ENCODE peak calls at places on chromosomes 4 and X, in eight cellular contexts. Q is left ventricle myocardium inferior; K is cardiac muscle cell; X is Peyer's patch; S is CD8-positive, alpha-beta memory T cell; L is lower lobe of right lung; R is CD4-positive, CD25-positive, alpha-beta regulatory T cell; E is AG04450. B is an unnamed sample.

GRCh38 chrX:154348114-154348531 is 26.3 kb downstream of the FLNA start:
- DNase-seq in Q (no peak), R (no peak), X (no peak), L (peak; percentile 19), E (no peak), S (no peak), K (peak; percentile 50), B (peak; percentile 32)

GRCh38 chr4:153479118-153479517 is 13.0 kb downstream of the TMEM131L start:
- DNase-seq in R (no peak), L (no peak), S (no peak), E (no peak), X (no peak), K (no peak), Q (no peak), B (no peak)

GRCh38 chrX:51332188-51332942 is at the start of gene NUDT10:
- DNase-seq in Q (peak; percentile 30), S (peak; percentile 1), K (peak; percentile 69), R (no peak), L (peak; percentile 43), E (no peak), X (peak; percentile 43), B (peak; percentile 28)

GRCh38 chr4:123250843-123251242 is 145.8 kb upstream of the SPRY1 start:
- DNase-seq in S (no peak), R (no peak), X (no peak), K (peak; percentile 64), Q (peak; percentile 35), E (peak; percentile 74), L (no peak), B (peak; percentile 55)

GRCh38 chr4:52751349-52751911 is at the start of gene ERVMER34-1:
- DNase-seq in L (peak; percentile 80), S (no peak), R (no peak), Q (peak; percentile 72), X (peak; percentile 69), K (peak; percentile 48), E (no peak), B (peak; percentile 82)

GRCh38 chr4:70505152-70505748 is 13.1 kb upstream of the AMTN start:
- DNase-seq in S (peak; percentile 11), Q (no peak), E (peak; percentile 7), K (peak; percentile 63), R (peak; percentile 11), L (peak; percentile 59), X (peak; percentile 67), B (peak; percentile 62)

GRCh38 chr4:25928956-25929336 is 14.9 kb downstream of the SMIM20 start:
- DNase-seq in K (peak; percentile 64), Q (no peak), L (no peak), S (no peak), E (no peak), R (no peak), X (no peak), B (peak; percentile 48)

GRCh38 chrX:42093756-42094155 is 170.4 kb upstream of the CASK start:
- DNase-seq in Q (no peak), E (no peak), L (no peak), S (no peak), K (peak; percentile 61), R (no peak), X (no peak), B (no peak)

GRCh38 chr4:48909697-48910096 is 3.1 kb upstream of the OCIAD2 start:
- DNase-seq in R (no peak), E (peak; percentile 90), K (peak; percentile 94), X (no peak), L (no peak), Q (no peak), S (no peak), B (peak; percentile 100)

GRCh38 chr4:75844151-75844662 is 58.0 kb downstream of the PPEF2 start:
- DNase-seq in X (no peak), R (no peak), E (peak; percentile 88), L (no peak), S (no peak), Q (no peak), K (peak; percentile 97), B (no peak)

GRCh38 chr4:39609454-39609911 is 29.2 kb downstream of the SMIM14 start:
- DNase-seq in R (no peak), L (no peak), K (no peak), S (no peak), E (no peak), Q (no peak), X (no peak), B (peak; percentile 7)

GRCh38 chr4:2662598-2662997 is 93.5 kb downstream of the TNIP2 start:
- DNase-seq in L (no peak), R (no peak), Q (no peak), E (peak; percentile 36), X (no peak), K (peak; percentile 89), S (no peak), B (peak; percentile 82)

GRCh38 chrX:18681996-18682395 is 10.1 kb upstream of the RS1 start:
- DNase-seq in K (no peak), X (no peak), R (no peak), Q (no peak), L (no peak), S (no peak), E (no peak), B (no peak)

GRCh38 chr4:177718514-177718913 is 276.3 kb upstream of the AGA start:
- DNase-seq in S (no peak), E (no peak), K (no peak), R (no peak), Q (no peak), X (no peak), L (no peak), B (peak; percentile 91)

GRCh38 chrX:31800219-31800618 is 728.4 kb upstream of the FTHL17 start:
- DNase-seq in S (no peak), L (no peak), X (no peak), R (no peak), E (no peak), K (no peak), Q (no peak), B (no peak)

GRCh38 chr4:89056953-89057398 is at the start of gene FAM13A:
- DNase-seq in Q (peak; percentile 68), X (no peak), L (peak; percentile 76), K (peak; percentile 98), S (no peak), E (peak; percentile 87), R (no peak), B (peak; percentile 96)

GRCh38 chr4:1204286-1204827 is 32.0 kb upstream of the SPON2 start:
- DNase-seq in S (no peak), K (no peak), L (peak; percentile 32), E (no peak), R (no peak), Q (no peak), X (peak; percentile 49), B (no peak)

GRCh38 chr4:63348735-63349673 is 1060.2 kb downstream of the TECRL start:
- DNase-seq in R (no peak), X (peak; percentile 36), L (peak; percentile 35), K (no peak), E (no peak), S (no peak), Q (no peak), B (no peak)

GRCh38 chrX:103776586-103776985 is at the start of gene PLP1:
- DNase-seq in K (no peak), Q (no peak), S (no peak), X (no peak), L (no peak), E (no peak), R (no peak), B (no peak)

GRCh38 chr4:139977838-139978604 is 176.0 kb downstream of the MAML3 start:
- DNase-seq in R (no peak), E (no peak), X (no peak), S (no peak), L (no peak), K (no peak), Q (no peak), B (no peak)

GRCh38 chrX:104522386-104522785 is 43.6 kb upstream of the IL1RAPL2 start:
- DNase-seq in E (no peak), K (no peak), S (no peak), Q (no peak), X (no peak), R (no peak), L (no peak), B (no peak)

GRCh38 chr4:57374866-57375595 is 264.8 kb upstream of the IGFBP7 start:
- DNase-seq in Q (no peak), K (no peak), E (no peak), L (no peak), R (no peak), S (no peak), X (no peak), B (no peak)

GRCh38 chrX:39749135-39749534 is 348.6 kb downstream of the BCOR start:
- DNase-seq in K (no peak), L (no peak), R (no peak), X (no peak), E (no peak), Q (no peak), S (no peak), B (no peak)

DNA sequence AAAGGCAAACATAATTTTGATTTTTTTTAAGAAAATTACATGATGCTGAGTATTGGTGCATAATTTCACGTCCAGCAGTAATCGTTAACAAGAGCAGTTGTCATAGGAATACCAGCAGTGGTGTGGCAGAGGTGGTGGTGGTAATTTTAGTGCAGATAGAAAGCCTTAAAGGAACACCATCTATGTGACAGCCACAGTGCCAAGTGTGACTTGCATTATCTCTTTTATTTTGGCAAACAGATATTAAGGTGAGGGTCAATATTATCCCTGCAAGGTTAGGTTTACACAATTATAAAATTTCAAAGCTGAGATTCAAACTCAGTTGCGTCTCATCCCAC is 944.1 kb upstream of the GRID2 start:
- DNase-seq in S (no peak), L (no peak), K (no peak), R (no peak), E (no peak), X (no peak), Q (no peak), B (no peak)
- H3K4me3 ChIP-seq in S (no peak overlapping the region), L (no peak overlapping the region), K (no peak overlapping the region), R (no peak overlapping the region), E (no peak overlapping the region), X (no peak overlapping the region), Q (no peak overlapping the region), B (no peak overlapping the region)

DNA sequence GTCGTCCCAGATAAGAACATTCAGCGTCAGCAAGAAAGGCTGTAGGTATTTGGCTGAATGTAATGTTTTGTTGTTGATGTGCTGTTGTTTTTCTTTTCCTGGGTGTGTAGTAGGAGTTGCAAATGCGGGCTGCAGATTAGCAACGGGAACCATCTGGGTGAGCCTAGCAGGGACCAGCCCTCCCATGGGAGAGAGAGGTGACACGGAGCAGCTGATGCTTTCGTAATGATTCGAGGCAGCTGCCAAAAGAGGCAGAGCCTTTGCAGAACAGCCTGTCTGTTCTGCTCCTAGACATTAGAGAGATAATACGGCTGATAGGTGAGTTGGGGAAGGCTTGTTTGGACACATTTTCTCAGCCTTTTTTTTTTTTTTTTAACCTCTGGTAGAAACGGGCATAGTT is 25.3 kb downstream of the ARSF start:
- DNase-seq in S (no peak), E (no peak), Q (no peak), X (no peak), K (peak; percentile 32), R (no peak), L (no peak), B (peak; percentile 3)
- H3K4me3 ChIP-seq in S (no peak overlapping the region), E (no peak overlapping the region), Q (no peak overlapping the region), X (no peak overlapping the region), K (no peak overlapping the region), R (no peak overlapping the region), L (no peak overlapping the region), B (no peak overlapping the region)

GRCh38 chr4:183588169-183588675 is 70.8 kb downstream of the RWDD4 start:
- DNase-seq in Q (no peak), X (no peak), R (no peak), S (no peak), E (peak; percentile 11), L (no peak), K (peak; percentile 21), B (peak; percentile 3)
- H3K4me3 ChIP-seq in Q (peak overlapping the region; percentile 29), X (no peak overlapping the region), R (no peak overlapping the region), S (no peak overlapping the region), E (peak overlapping the region; percentile 7), L (no peak overlapping the region), K (no peak overlapping the region), B (no peak overlapping the region)

GRCh38 chr4:83212041-83212851 is 72.4 kb downstream of the COQ2 start:
- DNase-seq in L (no peak), Q (no peak), E (no peak), R (peak; percentile 32), K (no peak), S (peak; percentile 91), X (no peak), B (peak; percentile 85)
- H3K4me3 ChIP-seq in L (no peak overlapping the region), Q (no peak overlapping the region), E (no peak overlapping the region), R (peak overlapping the region; percentile 52), K (no peak overlapping the region), S (peak overlapping the region; percentile 21), X (no peak overlapping the region), B (no peak overlapping the region)